ENCODE peak calls at places on chromosomes 16 and 17, in eight cellular contexts. K is effector CD4-positive, alpha-beta T cell; Q is endothelial cell; Y is substantia nigra; A is activated T-cell treated with anti-CD3 and anti-CD28 coated beads, Interleukin-2, amount 50 U/mL, for 4 hours; P is stimulated activated CD8-positive, alpha-beta memory T cell treated with anti-CD3 and anti-CD28 coated beads, Interleukin-7, amount 100 ng/mL, for 1 hour; W is mammary epithelial cell; R is pons. U is an unnamed sample.

GRCh38 chr17:69090365-69090764 is 29.6 kb upstream of the ABCA9 start:
- DNase-seq in K (no peak), Q (no peak), Y (no peak), A (no peak), P (no peak), W (no peak), R (no peak), U (no peak)

GRCh38 chr17:48539177-48539576 is 5.7 kb downstream of the HOXB2 start:
- DNase-seq in K (no peak), Q (no peak), Y (no peak), A (no peak), P (no peak), W (peak), R (no peak), U (no peak)

GRCh38 chr16:28100810-28101532 is 37.5 kb upstream of the GSG1L start:
- DNase-seq in K (no peak), Q (no peak), Y (no peak), A (no peak), P (no peak), W (no peak), R (no peak), U (no peak)

GRCh38 chr17:14792751-14793150 is 472.4 kb downstream of the PMP22 start:
- DNase-seq in K (no peak), Q (no peak), Y (no peak), A (no peak), P (no peak), W (peak), R (no peak), U (no peak)

GRCh38 chr16:17773698-17774101 is 302.9 kb upstream of the XYLT1 start:
- DNase-seq in K (no peak), Q (no peak), Y (no peak), A (no peak), P (no peak), W (no peak), R (no peak), U (no peak)

GRCh38 chr16:56606688-56607618 is 1.4 kb upstream of the MT2A start:
- DNase-seq in K (no peak), Q (peak), Y (peak), A (no peak), P (no peak), W (peak), R (no peak), U (peak)

GRCh38 chr17:76845524-76845923 is 22.7 kb upstream of the MGAT5B start:
- DNase-seq in K (no peak), Q (no peak), Y (no peak), A (no peak), P (no peak), W (no peak), R (no peak), U (no peak)

GRCh38 chr16:53502331-53503269 is at the start of gene AKTIP:
- DNase-seq in K (peak), Q (peak), Y (no peak), A (peak), P (no peak), W (peak), R (no peak), U (no peak)

GRCh38 chr17:35804658-35805192 is 4.6 kb upstream of the TAF15 start:
- DNase-seq in K (peak), Q (peak), Y (peak), A (peak), P (no peak), W (peak), R (peak), U (no peak)

GRCh38 chr17:74005790-74006189 is 197.7 kb upstream of the RPL38 start:
- DNase-seq in K (no peak), Q (no peak), Y (no peak), A (no peak), P (no peak), W (no peak), R (no peak), U (no peak)

GRCh38 chr16:47142469-47143328 is 1.0 kb downstream of the NETO2 start:
- DNase-seq in K (no peak), Q (no peak), Y (no peak), A (peak), P (no peak), W (peak), R (peak), U (no peak)

GRCh38 chr16:12235110-12235509 is 258.6 kb downstream of the SNX29 start:
- DNase-seq in K (no peak), Q (no peak), Y (peak), A (no peak), P (no peak), W (no peak), R (peak), U (no peak)

GRCh38 chr16:70658921-70659320 is 12.6 kb downstream of the IL34 start:
- DNase-seq in K (no peak), Q (no peak), Y (no peak), A (no peak), P (no peak), W (no peak), R (no peak), U (no peak)

GRCh38 chr16:15506441-15506840 is 72.1 kb downstream of the BMERB1 start:
- DNase-seq in K (no peak), Q (no peak), Y (no peak), A (no peak), P (no peak), W (no peak), R (no peak), U (no peak)

GRCh38 chr17:44451832-44452231 is 51.4 kb downstream of the GPATCH8 start:
- DNase-seq in K (no peak), Q (no peak), Y (no peak), A (no peak), P (no peak), W (no peak), R (no peak), U (no peak)

GRCh38 chr16:30721606-30722005 is 22.6 kb downstream of the SRCAP start:
- DNase-seq in K (no peak), Q (no peak), Y (no peak), A (no peak), P (no peak), W (no peak), R (no peak), U (no peak)